ENCODE peak calls at places on chromosome 20, in eight cellular contexts. R is NCI-H510A treated with DMSO at 0.1 percent for 48 hours, B is epithelial cell of esophagus, A is T-cell, E is foreskin fibroblast, O is bronchial epithelial cell, U is lower leg skin, X is C1 segment of cervical spinal cord. Q is an unnamed sample.

GRCh38 chr20:56617489-56617888 is 11.6 kb upstream of the TFAP2C start:
- DNase-seq in X (no peak), O (no peak), E (no peak), R (no peak), A (no peak), U (no peak), B (no peak), Q (no peak)

GRCh38 chr20:38104283-38104682 is 60.8 kb downstream of the TGM2 start:
- DNase-seq in O (no peak), X (no peak), A (no peak), E (no peak), U (no peak), R (no peak), B (no peak), Q (no peak)

GRCh38 chr20:37270586-37271420 is 9.2 kb upstream of the GHRH start:
- DNase-seq in E (no peak), X (no peak), A (no peak), R (no peak), U (no peak), B (peak; percentile 68), O (no peak), Q (no peak)

GRCh38 chr20:46056970-46057855 is 28.2 kb downstream of the SLC12A5 start:
- DNase-seq in R (no peak), U (no peak), A (no peak), O (no peak), B (peak; percentile 60), X (no peak), E (peak; percentile 76), Q (peak; percentile 33)

GRCh38 chr20:57656252-57656820 is 36.1 kb upstream of the ZBP1 start:
- DNase-seq in X (no peak), R (no peak), O (no peak), E (no peak), A (no peak), B (no peak), U (no peak), Q (peak; percentile 15)

GRCh38 chr20:61966492-61967244 is 99.0 kb downstream of the TAF4 start:
- DNase-seq in E (no peak), U (no peak), R (no peak), O (no peak), B (no peak), A (no peak), X (no peak), Q (no peak)

GRCh38 chr20:37096415-37097039 is 730 bp upstream of the RBL1 start:
- DNase-seq in U (no peak), E (no peak), A (no peak), B (no peak), X (no peak), O (no peak), R (no peak), Q (no peak)

GRCh38 chr20:50321797-50322480 is 131.3 kb downstream of the CEBPB start:
- DNase-seq in B (peak; percentile 66), U (peak; percentile 13), X (no peak), A (no peak), R (peak; percentile 14), E (no peak), O (peak; percentile 61), Q (no peak)

GRCh38 chr20:40753472-40753871 is 64.4 kb upstream of the MAFB start:
- DNase-seq in R (no peak), U (no peak), X (no peak), O (no peak), E (no peak), B (no peak), A (no peak), Q (no peak)

GRCh38 chr20:54267510-54268003 is 59.7 kb downstream of the PFDN4 start:
- DNase-seq in B (peak; percentile 71), X (no peak), R (peak; percentile 4), A (no peak), E (peak; percentile 24), O (peak; percentile 35), U (no peak), Q (no peak)

GRCh38 chr20:19382371-19382770 is 169.9 kb downstream of the SLC24A3 start:
- DNase-seq in R (no peak), O (no peak), E (no peak), U (no peak), A (no peak), B (no peak), X (no peak), Q (no peak)

GRCh38 chr20:17542993-17543412 is 11.8 kb upstream of the BFSP1 start:
- DNase-seq in O (no peak), X (no peak), U (no peak), E (peak; percentile 77), A (no peak), B (no peak), R (no peak), Q (no peak)

GRCh38 chr20:47456952-47457724 is 44.5 kb upstream of the NCOA3 start:
- DNase-seq in B (peak; percentile 77), A (no peak), O (peak; percentile 84), R (no peak), X (no peak), E (peak; percentile 82), U (no peak), Q (no peak)

Q was measured in colonic mucosa.